ENCODE peak calls at places on chromosomes 16 and 17, in four cellular contexts. D, J, R and Z are unnamed samples.

GRCh38 chr16:58047557-58048348 is 22.2 kb downstream of the MMP15 start:
- ATAC-seq in J (no peak), R (peak), D (no peak), Z (no peak)

GRCh38 chr16:58574895-58575294 is 54.7 kb downstream of the CNOT1 start:
- ATAC-seq in R (no peak), D (no peak), J (no peak), Z (no peak)

GRCh38 chr17:10318540-10318939 is 54.3 kb downstream of the MYH13 start:
- ATAC-seq in D (no peak), R (no peak), J (no peak), Z (no peak)

GRCh38 chr17:39507511-39507910 is 46.2 kb downstream of the CDK12 start:
- ATAC-seq in D (no peak), R (no peak), J (no peak), Z (no peak)

GRCh38 chr17:68248886-68249872 is 1.3 kb downstream of the AMZ2 start:
- ATAC-seq in R (no peak), D (no peak), J (peak), Z (no peak)

GRCh38 chr16:9870962-9871361 is 311.3 kb downstream of the GRIN2A start:
- ATAC-seq in D (no peak), J (no peak), R (no peak), Z (no peak)

GRCh38 chr17:951388-952132 is 28.0 kb downstream of the NXN start:
- ATAC-seq in D (peak), J (no peak), R (no peak), Z (peak)

GRCh38 chr16:3712830-3713476 is 4.4 kb downstream of the TRAP1 start:
- ATAC-seq in D (no peak), R (no peak), J (no peak), Z (no peak)

GRCh38 chr17:11625878-11626277 is 27.6 kb downstream of the DNAH9 start:
- ATAC-seq in R (peak), D (no peak), J (no peak), Z (no peak)

GRCh38 chr16:70652322-70652721 is 6.0 kb downstream of the IL34 start:
- ATAC-seq in D (no peak), J (peak), R (no peak), Z (no peak)

GRCh38 chr17:34306466-34306865 is 12.8 kb upstream of the CCL8 start:
- ATAC-seq in J (no peak), D (no peak), R (peak), Z (peak)

GRCh38 chr17:13735444-13735843 is 133.7 kb upstream of the HS3ST3A1 start:
- ATAC-seq in D (no peak), R (no peak), J (no peak), Z (no peak)

GRCh38 chr17:69175812-69176517 is 34.3 kb upstream of the ABCA6 start:
- ATAC-seq in R (peak), J (peak), D (peak), Z (no peak)

GRCh38 chr17:76670708-76671122 is 27.2 kb upstream of the ST6GALNAC1 start:
- ATAC-seq in J (no peak), R (no peak), D (no peak), Z (no peak)

GRCh38 chr17:67293251-67294203 is 48.5 kb upstream of the HELZ start:
- ATAC-seq in D (peak), J (peak), R (peak), Z (peak)

GRCh38 chr17:83006515-83007455 is 72.6 kb upstream of the METRNL start:
- ATAC-seq in J (no peak), D (no peak), R (no peak), Z (peak)

GRCh38 chr16:55370762-55371482 is 46.9 kb downstream of the IRX6 start:
- ATAC-seq in D (peak), J (peak), R (peak), Z (peak)

GRCh38 chr17:40726919-40727318 is 23.4 kb upstream of the KRT24 start:
- ATAC-seq in R (peak), J (peak), D (no peak), Z (no peak)

GRCh38 chr17:31558748-31559646 is 167.5 kb downstream of the RAB11FIP4 start:
- ATAC-seq in J (peak), R (peak), D (peak), Z (peak)
- TF ChIP-seq POLR2A in J (no peak), R (peak), D (no peak), Z (peak)

DNA sequence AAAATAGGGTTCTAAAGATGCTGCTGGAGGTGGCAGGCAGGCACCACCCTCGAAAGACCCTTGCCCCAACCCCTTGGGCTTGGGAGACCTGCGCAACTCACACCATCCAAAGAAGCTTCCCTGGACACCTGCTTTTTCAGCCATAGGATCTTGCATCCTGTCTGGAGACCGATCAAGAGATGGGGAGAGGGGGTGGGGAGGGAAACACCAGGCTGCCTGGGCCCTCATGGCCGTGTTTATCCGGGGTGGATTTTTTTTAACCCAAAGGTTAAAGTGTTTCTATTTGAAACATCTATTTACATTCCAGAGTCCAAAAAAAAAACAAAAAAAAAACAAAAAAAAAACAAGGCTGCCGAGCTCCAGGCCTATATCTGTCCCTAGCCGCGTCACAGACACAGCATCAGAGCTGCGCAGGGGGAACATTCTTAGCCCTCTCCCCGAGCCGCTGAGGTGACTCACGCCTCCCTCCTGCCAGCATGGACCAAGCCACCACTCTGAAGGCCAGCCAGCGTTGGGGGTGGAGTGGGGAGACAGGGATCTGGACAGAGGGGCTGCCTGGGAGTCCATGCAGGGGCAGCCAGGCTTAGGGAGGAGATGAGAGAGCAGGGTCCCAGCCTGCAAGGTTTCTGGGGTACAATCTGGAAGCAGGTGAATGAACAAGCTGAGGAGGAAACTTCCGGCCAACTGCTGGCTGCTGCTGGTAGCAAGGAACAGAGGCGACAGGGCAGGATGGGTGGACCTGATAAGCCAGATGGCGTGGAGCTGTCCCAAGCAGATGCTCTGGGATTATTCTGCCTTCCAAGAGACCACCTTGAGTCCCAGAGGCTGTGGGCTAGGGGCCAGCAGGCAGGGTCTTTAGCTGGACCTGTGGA is 14.8 kb downstream of the HDAC5 start:
- ATAC-seq in J (no peak), D (peak), R (peak), Z (peak)
- TF ChIP-seq POLR2A in J (no peak), D (no peak), R (peak), Z (no peak)

GRCh38 chr16:681746-682427 is 1.7 kb downstream of the STUB1 start:
- ATAC-seq in J (no peak), D (no peak), R (no peak), Z (no peak)
- TF ChIP-seq POLR2A in J (peak), D (no peak), R (no peak), Z (no peak)

GRCh38 chr16:14303654-14304394 is 232.7 kb downstream of the MRTFB start:
- ATAC-seq in R (peak), J (peak), D (no peak), Z (no peak)
- TF ChIP-seq POLR2A in R (no peak), J (no peak), D (no peak), Z (no peak)

GRCh38 chr17:27081002-27081638 is 212.8 kb upstream of the WSB1 start:
- ATAC-seq in D (no peak), R (no peak), J (no peak), Z (no peak)

GRCh38 chr17:27085517-27085916 is 208.4 kb upstream of the WSB1 start:
- ATAC-seq in D (no peak), R (no peak), J (no peak), Z (no peak)

GRCh38 chr17:27082775-27083154 is 211.1 kb upstream of the WSB1 start:
- ATAC-seq in R (no peak), J (no peak), D (no peak), Z (no peak)

GRCh38 chr17:27082023-27082774 is 211.7 kb upstream of the WSB1 start:
- ATAC-seq in D (peak), J (no peak), R (no peak), Z (no peak)

DNA sequence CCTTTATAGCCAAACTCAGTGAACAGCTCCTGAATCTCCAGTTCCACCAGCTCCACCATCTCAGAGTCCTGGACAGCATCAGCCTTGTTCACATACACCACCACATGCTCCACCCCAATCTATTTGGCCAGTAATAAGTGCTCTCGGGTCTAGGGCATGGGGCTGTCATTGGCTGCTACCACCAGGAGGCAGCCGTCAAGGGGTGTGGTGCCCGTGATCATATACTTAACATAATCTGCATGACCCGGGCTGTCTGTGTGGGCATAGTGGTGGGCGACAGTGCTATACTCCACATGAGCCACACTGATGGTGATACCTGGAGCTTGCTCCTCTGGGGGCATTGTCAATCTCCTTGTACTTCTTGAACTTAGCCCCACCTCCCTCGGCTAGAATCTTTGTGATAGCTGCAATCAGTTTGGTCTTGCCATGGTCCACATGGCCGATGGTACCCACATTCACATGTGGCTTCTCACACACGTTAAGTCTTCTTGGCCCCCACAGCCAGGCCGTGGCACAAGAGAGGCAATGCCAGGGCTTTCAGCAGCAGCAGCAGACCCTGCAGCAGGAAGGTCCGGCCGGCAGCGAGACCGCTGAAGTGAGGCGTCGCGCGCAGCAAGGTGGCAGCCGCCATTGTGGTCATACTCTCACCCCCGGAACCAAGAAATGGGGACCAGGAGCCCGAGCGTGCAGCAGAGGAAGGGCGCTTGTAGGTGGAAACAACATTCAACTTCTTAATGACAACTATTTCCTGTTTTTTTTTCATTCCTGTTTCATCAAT is 210.3 kb upstream of the WSB1 start:
- ATAC-seq in J (no peak), R (no peak), D (no peak), Z (no peak)
- TF ChIP-seq POLR2A in J (no peak), R (no peak), D (no peak), Z (no peak)

GRCh38 chr16:87791295-87792204 is 25.8 kb upstream of the KLHDC4 start:
- ATAC-seq in D (no peak), J (no peak), R (peak), Z (no peak)

GRCh38 chr16:87790278-87791023 is 24.7 kb upstream of the KLHDC4 start:
- ATAC-seq in J (no peak), D (no peak), R (peak), Z (peak)

GRCh38 chr16:87794485-87795078 is 28.8 kb upstream of the KLHDC4 start:
- ATAC-seq in D (no peak), J (no peak), R (peak), Z (no peak)

GRCh38 chr16:87789437-87790277 is 23.9 kb upstream of the KLHDC4 start:
- ATAC-seq in J (no peak), D (peak), R (peak), Z (peak)

DNA sequence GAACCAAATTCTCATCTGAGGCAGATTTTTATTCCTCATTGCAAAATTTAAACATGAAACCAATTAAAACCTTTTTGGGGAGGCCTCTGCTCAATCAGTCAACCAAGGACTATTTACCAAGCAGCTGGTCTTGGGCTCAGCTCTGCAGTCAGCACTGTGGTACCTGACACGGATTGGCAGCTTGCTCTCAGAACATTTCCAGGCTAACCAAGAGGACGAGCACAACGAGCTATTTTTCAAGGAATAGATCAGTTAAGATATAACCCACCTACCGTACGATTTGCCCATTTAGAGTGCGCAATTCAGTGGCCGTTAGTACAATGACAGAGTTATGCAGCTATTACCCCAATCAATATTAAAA is 26.4 kb upstream of the KLHDC4 start:
- ATAC-seq in R (no peak), D (no peak), J (no peak), Z (no peak)
- TF ChIP-seq POLR2A in R (no peak), D (no peak), J (no peak), Z (no peak)

GRCh38 chr16:81467815-81468214 is 23.2 kb downstream of the CMIP start:
- ATAC-seq in J (no peak), D (no peak), R (no peak), Z (no peak)
- TF ChIP-seq POLR2A in J (no peak), D (no peak), R (no peak), Z (no peak)

DNA sequence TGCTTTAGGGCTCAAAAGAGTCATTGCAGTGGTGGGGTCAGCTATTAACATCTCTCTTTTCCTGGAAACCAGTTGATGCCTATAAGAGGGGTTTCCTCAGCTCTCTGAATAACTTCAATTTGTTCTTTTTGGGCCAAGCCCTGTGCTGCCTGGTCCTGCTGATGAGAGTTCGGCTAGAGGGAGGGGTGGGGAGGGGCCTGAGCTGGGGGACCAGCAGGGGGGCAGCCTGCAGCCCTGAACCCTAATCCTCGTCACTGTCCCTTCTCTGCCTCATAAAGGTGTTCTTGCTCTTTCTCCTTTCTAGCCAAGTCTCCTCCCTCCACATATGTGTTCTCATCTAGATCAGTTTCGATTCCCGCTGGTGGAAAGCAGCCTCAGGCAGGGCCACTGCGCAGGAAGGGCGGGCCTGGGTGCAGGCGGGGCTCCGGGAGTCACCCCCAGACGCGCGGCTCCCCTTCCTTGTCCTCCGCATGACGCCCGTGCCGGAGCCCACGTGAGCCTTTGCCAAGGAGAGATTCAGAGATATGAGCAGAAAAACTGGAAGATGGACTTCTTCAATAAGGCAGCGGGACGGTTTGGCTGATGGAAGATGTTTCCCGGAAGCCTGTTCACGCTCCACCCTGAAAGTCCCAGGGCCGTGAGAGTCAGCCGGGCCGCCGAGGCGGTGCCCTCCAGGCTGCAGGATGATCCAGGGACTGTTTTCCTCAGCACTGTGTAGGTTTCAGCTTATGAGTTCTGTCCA is 15.0 kb upstream of the RHOT1 start:
- ATAC-seq in D (peak), R (peak), J (peak), Z (peak)
- TF ChIP-seq POLR2A in D (peak), R (peak), J (peak), Z (peak)

GRCh38 chr17:44977740-44978584 is 9.9 kb upstream of the C1QL1 start:
- ATAC-seq in D (no peak), J (no peak), R (no peak), Z (no peak)
- TF ChIP-seq POLR2A in D (no peak), J (no peak), R (no peak), Z (no peak)

DNA sequence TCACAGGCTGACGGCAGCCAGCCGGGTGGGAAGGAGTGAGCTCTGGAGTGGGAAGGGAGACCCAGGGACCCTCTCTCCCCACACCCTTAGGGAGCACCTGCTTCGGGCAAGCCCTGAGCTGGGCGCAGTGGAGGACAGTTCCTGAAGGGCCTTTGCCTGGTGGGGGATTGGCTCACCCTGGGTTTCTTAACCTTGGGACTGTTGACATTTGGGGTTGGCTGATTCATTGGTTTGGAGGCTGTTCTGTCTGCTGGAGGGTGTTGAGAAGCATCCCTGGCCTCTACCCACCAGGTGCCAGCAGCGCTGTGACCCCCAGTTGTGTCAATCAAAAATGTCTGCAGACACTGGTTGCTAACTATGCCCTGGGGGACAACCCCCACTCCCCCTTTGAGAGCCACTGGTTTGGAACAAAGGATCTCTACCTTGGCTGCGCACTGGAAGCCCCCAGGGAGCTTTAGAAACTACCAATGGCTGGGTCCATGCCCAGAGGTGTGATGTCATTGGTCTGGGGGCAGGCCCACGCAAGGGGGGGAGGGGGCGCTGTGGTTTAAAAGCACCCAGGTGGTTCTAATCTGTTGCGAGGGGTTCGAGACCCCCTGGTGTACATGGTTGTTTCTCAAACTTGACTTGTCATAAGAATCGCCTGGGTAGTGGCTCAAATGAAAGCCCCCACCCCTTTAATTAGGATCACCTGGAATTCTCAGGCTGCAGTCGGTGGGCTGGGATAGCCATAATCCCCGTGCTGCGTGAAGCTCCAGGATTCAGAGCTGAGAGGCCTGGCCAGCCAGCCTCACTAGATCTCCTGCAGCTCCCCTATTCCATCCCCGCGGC is 151.9 kb upstream of the GSE1 start:
- ATAC-seq in J (no peak), D (peak), R (peak), Z (peak)
- TF ChIP-seq POLR2A in J (no peak), D (no peak), R (no peak), Z (no peak)